ENCODE peak calls at places on chromosomes 13 and 19, in five cellular contexts. One of them, this sample, is unnamed.

GRCh38 chr13:22229916-22230315 is 559.0 kb downstream of the FGF9 start:
- DNase-seq in left ventricle myocardium inferior: no peak
- DNase-seq in kidney: no peak
- DNase-seq in uterus: no peak
- DNase-seq in K562: no peak
- DNase-seq in this sample: no peak

GRCh38 chr13:113651511-113652403 is 6.2 kb downstream of the ATP4B start:
- DNase-seq in left ventricle myocardium inferior: peak; percentile 9
- DNase-seq in kidney: peak; percentile 70
- DNase-seq in uterus: peak; percentile 5
- DNase-seq in K562: no peak
- DNase-seq in this sample: no peak

GRCh38 chr13:82681535-82681934 is 1200.7 kb downstream of the SLITRK1 start:
- DNase-seq in left ventricle myocardium inferior: no peak
- DNase-seq in kidney: no peak
- DNase-seq in uterus: no peak
- DNase-seq in K562: no peak
- DNase-seq in this sample: no peak

GRCh38 chr13:43153436-43154082 is 130.2 kb downstream of the DNAJC15 start:
- DNase-seq in left ventricle myocardium inferior: no peak
- DNase-seq in kidney: no peak
- DNase-seq in uterus: no peak
- DNase-seq in K562: no peak
- DNase-seq in this sample: peak; percentile 76

GRCh38 chr13:32988588-32989256 is 27.5 kb upstream of the KL start:
- DNase-seq in left ventricle myocardium inferior: no peak
- DNase-seq in kidney: no peak
- DNase-seq in uterus: no peak
- DNase-seq in K562: no peak
- DNase-seq in this sample: no peak

GRCh38 chr19:43660301-43660700 is 9.7 kb downstream of the PLAUR start:
- DNase-seq in left ventricle myocardium inferior: no peak
- DNase-seq in kidney: no peak
- DNase-seq in uterus: no peak
- DNase-seq in K562: no peak
- DNase-seq in this sample: no peak

GRCh38 chr19:20423381-20424207 is 142.0 kb downstream of the ZNF737 start:
- DNase-seq in left ventricle myocardium inferior: peak; percentile 54
- DNase-seq in kidney: peak; percentile 82
- DNase-seq in uterus: peak; percentile 54
- DNase-seq in K562: peak; percentile 27
- DNase-seq in this sample: no peak

GRCh38 chr13:24214528-24214927 is 54.0 kb downstream of the SPATA13 start:
- DNase-seq in left ventricle myocardium inferior: no peak
- DNase-seq in kidney: no peak
- DNase-seq in uterus: no peak
- DNase-seq in K562: no peak
- DNase-seq in this sample: no peak

GRCh38 chr19:30046522-30046921 is 104.5 kb downstream of the URI1 start:
- DNase-seq in left ventricle myocardium inferior: no peak
- DNase-seq in kidney: no peak
- DNase-seq in uterus: no peak
- DNase-seq in K562: peak; percentile 11
- DNase-seq in this sample: no peak

GRCh38 chr13:40164137-40164536 is 502.3 kb downstream of the FOXO1 start:
- DNase-seq in left ventricle myocardium inferior: no peak
- DNase-seq in kidney: no peak
- DNase-seq in uterus: no peak
- DNase-seq in K562: no peak
- DNase-seq in this sample: no peak

GRCh38 chr13:22589880-22590279 is 590.9 kb upstream of the SGCG start:
- DNase-seq in left ventricle myocardium inferior: no peak
- DNase-seq in kidney: no peak
- DNase-seq in uterus: no peak
- DNase-seq in K562: peak; percentile 3
- DNase-seq in this sample: no peak

GRCh38 chr13:40490086-40490723 is 176.2 kb downstream of the FOXO1 start:
- DNase-seq in left ventricle myocardium inferior: no peak
- DNase-seq in kidney: no peak
- DNase-seq in uterus: no peak
- DNase-seq in K562: no peak
- DNase-seq in this sample: no peak

GRCh38 chr13:80742027-80742426 is 401.1 kb upstream of the SPRY2 start:
- DNase-seq in left ventricle myocardium inferior: no peak
- DNase-seq in kidney: no peak
- DNase-seq in uterus: no peak
- DNase-seq in K562: no peak
- DNase-seq in this sample: no peak

GRCh38 chr13:32783067-32783466 is 196.8 kb downstream of the PDS5B start:
- DNase-seq in left ventricle myocardium inferior: no peak
- DNase-seq in kidney: no peak
- DNase-seq in uterus: no peak
- DNase-seq in K562: no peak
- DNase-seq in this sample: no peak

GRCh38 chr19:30224689-30225606 is 147.2 kb upstream of the ZNF536 start:
- DNase-seq in left ventricle myocardium inferior: no peak
- DNase-seq in kidney: no peak
- DNase-seq in uterus: no peak
- DNase-seq in K562: no peak
- DNase-seq in this sample: peak; percentile 37

GRCh38 chr13:30341815-30342570 is 34.6 kb upstream of the KATNAL1 start:
- DNase-seq in left ventricle myocardium inferior: peak; percentile 89
- DNase-seq in kidney: peak; percentile 92
- DNase-seq in uterus: peak; percentile 86
- DNase-seq in K562: no peak
- DNase-seq in this sample: no peak

GRCh38 chr13:26340812-26341211 is 86.9 kb downstream of the CDK8 start:
- DNase-seq in left ventricle myocardium inferior: no peak
- DNase-seq in kidney: no peak
- DNase-seq in uterus: no peak
- DNase-seq in K562: no peak
- DNase-seq in this sample: no peak

GRCh38 chr13:39259371-39259770 is 221.1 kb downstream of the NHLRC3 start:
- DNase-seq in left ventricle myocardium inferior: no peak
- DNase-seq in kidney: no peak
- DNase-seq in uterus: no peak
- DNase-seq in K562: no peak
- DNase-seq in this sample: no peak

GRCh38 chr19:42185281-42185680 is 32.2 kb downstream of the DEDD2 start:
- DNase-seq in left ventricle myocardium inferior: no peak
- DNase-seq in kidney: no peak
- DNase-seq in uterus: no peak
- DNase-seq in K562: no peak
- DNase-seq in this sample: no peak

GRCh38 chr19:38388310-38389100 is at the start of gene SPRED3:
- DNase-seq in left ventricle myocardium inferior: no peak
- DNase-seq in kidney: peak; percentile 82
- DNase-seq in uterus: no peak
- DNase-seq in K562: peak; percentile 25
- DNase-seq in this sample: no peak

GRCh38 chr13:70432276-70432805 is 324.1 kb upstream of the KLHL1 start:
- DNase-seq in left ventricle myocardium inferior: no peak
- DNase-seq in kidney: no peak
- DNase-seq in uterus: no peak
- DNase-seq in K562: no peak
- DNase-seq in this sample: no peak

GRCh38 chr19:40110570-40110969 is 19.8 kb upstream of the ZNF780A start:
- DNase-seq in left ventricle myocardium inferior: no peak
- DNase-seq in kidney: no peak
- DNase-seq in uterus: no peak
- DNase-seq in K562: no peak
- DNase-seq in this sample: no peak

GRCh38 chr13:24625324-24625723 is 54.9 kb upstream of the ATP12A start:
- DNase-seq in left ventricle myocardium inferior: no peak
- DNase-seq in kidney: no peak
- DNase-seq in uterus: no peak
- DNase-seq in K562: no peak
- DNase-seq in this sample: no peak

GRCh38 chr13:109211616-109212015 is 574.8 kb downstream of the IRS2 start:
- DNase-seq in left ventricle myocardium inferior: no peak
- DNase-seq in kidney: no peak
- DNase-seq in uterus: no peak
- DNase-seq in K562: no peak
- DNase-seq in this sample: peak; percentile 93

GRCh38 chr19:43607238-43608205 is 4.4 kb upstream of the SRRM5 start:
- DNase-seq in left ventricle myocardium inferior: no peak
- DNase-seq in kidney: peak; percentile 78
- DNase-seq in uterus: no peak
- DNase-seq in K562: no peak
- DNase-seq in this sample: no peak

GRCh38 chr13:96690998-96691397 is 303.3 kb downstream of the OXGR1 start:
- DNase-seq in left ventricle myocardium inferior: no peak
- DNase-seq in kidney: no peak
- DNase-seq in uterus: no peak
- DNase-seq in K562: no peak
- DNase-seq in this sample: no peak

GRCh38 chr13:67515895-67516294 is 285.8 kb upstream of the PCDH9 start:
- DNase-seq in left ventricle myocardium inferior: no peak
- DNase-seq in kidney: no peak
- DNase-seq in uterus: no peak
- DNase-seq in K562: no peak
- DNase-seq in this sample: no peak

DNA sequence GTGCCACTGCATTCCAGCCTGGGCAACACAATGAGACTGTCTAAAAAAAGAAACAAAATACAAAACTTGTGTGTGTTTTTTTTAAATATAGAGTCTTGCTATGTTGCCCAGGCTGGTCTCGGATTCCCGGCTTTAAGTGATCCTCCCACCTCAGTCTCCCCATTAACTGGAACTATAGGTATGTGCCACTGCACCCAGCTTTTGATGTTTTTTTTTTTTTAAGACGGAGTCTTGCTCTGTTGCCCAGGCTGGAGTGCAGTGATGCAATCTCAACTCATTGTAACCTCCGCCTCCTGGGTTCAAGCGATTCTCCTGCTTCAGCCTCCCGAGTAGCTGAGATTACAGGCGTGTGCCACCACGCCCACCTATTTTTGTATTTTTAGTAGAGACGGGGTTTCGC is 37.0 kb downstream of the SUGP2 start:
- DNase-seq in left ventricle myocardium inferior: no peak
- DNase-seq in kidney: no peak
- DNase-seq in uterus: no peak
- DNase-seq in K562: no peak
- DNase-seq in this sample: no peak
- H3K36me3 ChIP-seq in left ventricle myocardium inferior: peaks cover 70% of the 10 kb centered on the region
- H3K36me3 ChIP-seq in kidney: peaks cover 32% of the 10 kb centered on the region
- H3K36me3 ChIP-seq in uterus: no peaks in the 10 kb centered on the region
- H3K36me3 ChIP-seq in K562: peaks cover 88% of the 10 kb centered on the region
- H3K36me3 ChIP-seq in this sample: peaks cover 91% of the 10 kb centered on the region

DNA sequence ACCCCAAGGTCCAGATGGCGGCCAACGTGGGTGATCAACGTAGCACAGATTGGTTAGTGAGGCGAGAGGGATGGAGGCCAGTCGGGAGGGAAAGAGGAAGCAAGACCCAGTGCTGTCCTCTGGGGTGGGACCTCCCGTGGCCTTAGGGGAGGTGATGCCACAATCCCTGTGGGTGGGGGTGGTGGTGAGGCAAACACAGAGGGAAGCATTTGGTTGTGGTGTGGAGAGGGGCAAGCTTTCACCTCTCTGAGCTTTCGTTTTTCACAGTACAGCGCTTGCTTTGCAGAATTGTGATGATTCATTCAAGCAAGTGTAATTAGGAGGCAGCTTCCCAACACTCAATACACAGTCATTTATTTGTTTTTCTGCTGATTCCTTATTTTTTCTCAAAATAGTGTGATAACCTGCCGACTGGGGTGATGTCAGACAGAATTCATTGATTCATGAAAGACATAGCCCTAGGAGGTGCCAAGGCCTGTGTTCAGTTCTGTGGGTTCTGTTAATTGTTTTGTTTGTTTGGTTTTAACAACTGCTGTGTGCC is 2.4 kb downstream of the LENG8 start:
- DNase-seq in left ventricle myocardium inferior: no peak
- DNase-seq in kidney: peak; percentile 70
- DNase-seq in uterus: no peak
- DNase-seq in K562: no peak
- DNase-seq in this sample: no peak
- H3K27ac ChIP-seq in left ventricle myocardium inferior: no peak overlapping the region
- H3K27ac ChIP-seq in kidney: no peak overlapping the region
- H3K27ac ChIP-seq in uterus: no peak overlapping the region
- H3K27ac ChIP-seq in K562: peak overlapping the region; percentile 51
- H3K27ac ChIP-seq in this sample: no peak overlapping the region

DNA sequence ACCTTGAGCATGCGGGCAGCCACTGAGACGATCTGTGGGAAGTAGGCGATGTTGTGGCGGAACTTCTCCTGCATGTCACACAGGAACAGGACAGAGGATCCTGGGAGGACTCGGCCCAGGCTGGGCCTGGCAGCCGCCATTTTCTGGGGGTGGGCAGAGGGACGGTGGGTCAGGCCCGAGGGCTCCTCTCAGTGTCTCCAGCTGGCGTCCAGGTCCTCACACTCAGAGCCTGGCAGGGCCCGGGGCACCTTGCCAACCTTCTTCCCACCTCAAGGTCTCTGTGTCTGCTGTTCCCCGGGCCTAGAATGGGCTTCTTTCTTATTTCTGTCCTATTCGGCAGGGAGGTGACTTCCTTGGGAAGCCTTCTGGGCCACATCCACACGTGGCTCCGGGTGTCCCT is 5.1 kb downstream of the ISOC2 start:
- DNase-seq in left ventricle myocardium inferior: no peak
- DNase-seq in kidney: no peak
- DNase-seq in uterus: no peak
- DNase-seq in K562: no peak
- DNase-seq in this sample: no peak
- H3K36me3 ChIP-seq in left ventricle myocardium inferior: no peaks in the 10 kb centered on the region
- H3K36me3 ChIP-seq in kidney: no peaks in the 10 kb centered on the region
- H3K36me3 ChIP-seq in uterus: no peaks in the 10 kb centered on the region
- H3K36me3 ChIP-seq in K562: peaks cover 41% of the 10 kb centered on the region
- H3K36me3 ChIP-seq in this sample: peaks cover 15% of the 10 kb centered on the region

GRCh38 chr19:17327654-17328516 is 6.8 kb downstream of the ANO8 start:
- DNase-seq in left ventricle myocardium inferior: no peak
- DNase-seq in kidney: no peak
- DNase-seq in uterus: peak; percentile 61
- DNase-seq in K562: peak; percentile 80
- DNase-seq in this sample: no peak
- H3K27ac ChIP-seq in left ventricle myocardium inferior: no peak overlapping the region
- H3K27ac ChIP-seq in kidney: no peak overlapping the region
- H3K27ac ChIP-seq in uterus: no peak overlapping the region
- H3K27ac ChIP-seq in K562: peak overlapping the region; percentile 48
- H3K27ac ChIP-seq in this sample: no peak overlapping the region

GRCh38 chr13:101447852-101448251 is 4.6 kb upstream of the ITGBL1 start:
- DNase-seq in left ventricle myocardium inferior: no peak
- DNase-seq in kidney: no peak
- DNase-seq in uterus: no peak
- DNase-seq in K562: no peak
- DNase-seq in this sample: no peak
- H3K36me3 ChIP-seq in left ventricle myocardium inferior: no peaks in the 10 kb centered on the region
- H3K36me3 ChIP-seq in kidney: no peaks in the 10 kb centered on the region
- H3K36me3 ChIP-seq in uterus: no peaks in the 10 kb centered on the region
- H3K36me3 ChIP-seq in K562: no peaks in the 10 kb centered on the region
- H3K36me3 ChIP-seq in this sample: no peaks in the 10 kb centered on the region

This sample was measured in SJSA1.